ENCODE peak calls at places on chromosomes 4 and X, in seven cellular contexts. O is suprapubic skin, U is uterus, X is IMR-90, Z is tibial nerve, D is testis, F is HCT116. Y is an unnamed sample.
A peak's percentile ranks its signal among the peaks of the same experiment; 100 is the strongest.

GRCh38 chrX:150968862-150969720 is 14.0 kb upstream of the HMGB3 start:
- DNase-seq in U (no peak), F (no peak), D (no peak), O (no peak), Z (no peak), X (no peak), Y (no peak)

GRCh38 chrX:51420610-51421009 is 75.8 kb downstream of the NUDT11 start:
- DNase-seq in D (peak; percentile 21), X (peak; percentile 45), F (peak; percentile 23), Z (peak; percentile 43), U (no peak), O (no peak), Y (no peak)

GRCh38 chr4:10020871-10021676 is at the start of gene SLC2A9:
- DNase-seq in U (no peak), O (no peak), F (no peak), Z (peak; percentile 32), D (no peak), X (no peak), Y (no peak)

GRCh38 chr4:175509320-175509719 is 302.7 kb downstream of the GPM6A start:
- DNase-seq in D (no peak), O (no peak), U (no peak), Z (no peak), F (peak; percentile 42), X (no peak), Y (no peak)

GRCh38 chrX:150049647-150050046 is 111.4 kb upstream of the EOLA2 start:
- DNase-seq in U (no peak), D (peak; percentile 14), X (peak; percentile 54), O (no peak), Z (no peak), F (no peak), Y (no peak)

GRCh38 chrX:154991039-154991438 is 31.5 kb downstream of the F8 start:
- DNase-seq in O (no peak), D (no peak), U (no peak), Z (no peak), X (no peak), F (no peak), Y (no peak)

GRCh38 chr4:139367421-139368090 is 65.3 kb upstream of the NDUFC1 start:
- DNase-seq in F (no peak), Z (no peak), O (no peak), U (no peak), X (peak; percentile 81), D (peak; percentile 46), Y (no peak)

GRCh38 chrX:102950908-102951866 is 14.1 kb downstream of the RAB40AL start:
- DNase-seq in Z (peak; percentile 63), F (peak; percentile 23), X (peak; percentile 27), U (no peak), D (peak; percentile 73), O (no peak), Y (no peak)

GRCh38 chrX:149903889-149904748 is 23.1 kb downstream of the MAGEA8 start:
- DNase-seq in F (no peak), O (no peak), D (no peak), U (no peak), X (peak; percentile 6), Z (no peak), Y (no peak)

GRCh38 chr4:19728773-19729172 is 522.9 kb upstream of the SLIT2 start:
- DNase-seq in U (no peak), D (no peak), F (no peak), Z (no peak), X (peak; percentile 58), O (no peak), Y (no peak)

GRCh38 chr4:47926667-47927258 is 12.4 kb upstream of the NFXL1 start:
- DNase-seq in U (peak; percentile 29), O (no peak), F (peak; percentile 43), Z (peak; percentile 48), D (peak; percentile 74), X (peak; percentile 47), Y (no peak)

GRCh38 chr4:116387942-116388474 is 697.4 kb downstream of the TRAM1L1 start:
- DNase-seq in X (no peak), Z (no peak), U (no peak), D (no peak), O (no peak), F (no peak), Y (no peak)

GRCh38 chr4:7769936-7770674 is 169.6 kb downstream of the AFAP1 start:
- DNase-seq in Z (no peak), F (no peak), D (peak; percentile 53), U (no peak), O (no peak), X (peak; percentile 25), Y (no peak)

GRCh38 chr4:42927946-42928345 is 35.4 kb downstream of the GRXCR1 start:
- DNase-seq in O (no peak), U (no peak), X (no peak), D (no peak), F (no peak), Z (no peak), Y (no peak)

GRCh38 chr4:163484906-163485305 is 9.6 kb upstream of the TMA16 start:
- DNase-seq in F (peak; percentile 50), Z (peak; percentile 62), O (no peak), X (peak; percentile 51), U (no peak), D (peak; percentile 67), Y (no peak)

GRCh38 chr4:40228497-40229365 is 31.9 kb downstream of the RHOH start:
- DNase-seq in O (no peak), D (no peak), F (no peak), X (no peak), U (no peak), Z (no peak), Y (no peak)

GRCh38 chr4:159856451-159856850 is 753.6 kb downstream of the RAPGEF2 start:
- DNase-seq in F (no peak), Z (no peak), O (no peak), U (no peak), D (no peak), X (no peak), Y (no peak)

GRCh38 chrX:15143050-15143824 is 126.6 kb downstream of the ASB9 start:
- DNase-seq in O (no peak), Z (peak; percentile 56), F (peak; percentile 34), D (peak; percentile 61), U (peak; percentile 22), X (peak; percentile 45), Y (no peak)

GRCh38 chr4:83921124-83921523 is 385.2 kb downstream of the GPAT3 start:
- DNase-seq in F (no peak), D (no peak), U (no peak), O (no peak), Z (no peak), X (no peak), Y (no peak)

GRCh38 chr4:47330856-47331255 is 132.6 kb downstream of the COMMD8 start:
- DNase-seq in X (no peak), U (no peak), D (no peak), Z (no peak), F (no peak), O (no peak), Y (no peak)

GRCh38 chr4:185811509-185812364 is at the start of gene SORBS2:
- DNase-seq in Z (no peak), U (no peak), F (no peak), D (peak; percentile 80), O (no peak), X (peak; percentile 25), Y (no peak)

GRCh38 chr4:148574502-148574901 is 132.3 kb upstream of the NR3C2 start:
- DNase-seq in F (no peak), X (peak; percentile 72), U (no peak), D (no peak), Z (no peak), O (no peak), Y (no peak)

DNA sequence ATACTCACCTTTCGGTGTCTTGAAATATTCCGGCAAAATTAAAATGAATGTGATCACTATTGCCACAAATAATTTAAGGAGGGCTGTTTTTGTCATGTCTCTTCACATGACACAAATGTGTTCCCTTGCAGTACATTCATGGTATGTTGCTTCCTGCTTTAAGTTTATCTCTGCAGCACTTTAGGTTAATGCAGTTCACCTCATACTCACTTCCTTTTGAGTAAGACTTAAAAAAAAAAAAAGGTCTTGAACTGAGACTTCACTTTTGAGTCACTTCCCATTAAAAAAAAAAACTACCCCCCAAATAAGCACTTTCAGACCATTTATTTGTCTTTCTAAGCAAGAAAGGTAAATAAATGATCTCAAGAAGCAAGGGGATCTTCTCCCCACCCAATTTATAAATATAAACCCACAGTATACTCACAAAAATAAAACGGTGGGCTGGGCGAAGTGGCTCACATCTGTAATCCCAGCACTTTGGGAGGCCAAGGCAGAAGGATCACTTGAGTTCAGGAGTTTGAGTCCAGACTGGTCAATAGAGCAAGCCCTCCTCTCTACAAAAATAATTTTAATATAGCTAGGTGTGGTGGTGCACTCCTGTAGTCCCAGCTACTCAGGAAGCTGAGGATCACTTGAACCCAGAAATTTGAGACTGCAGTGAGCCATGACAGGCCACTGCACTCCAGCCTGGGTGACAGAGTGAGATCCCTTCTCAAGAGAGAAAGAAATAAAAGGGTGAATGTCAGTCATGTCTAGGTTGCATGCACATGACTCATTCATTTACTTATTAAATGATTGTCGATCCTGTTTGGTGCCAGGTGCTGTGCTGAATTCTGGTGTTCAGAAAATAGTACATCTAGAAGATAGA is at the start of gene TMEM156:
- DNase-seq in Z (no peak), U (no peak), X (peak; percentile 80), D (no peak), F (no peak), O (no peak), Y (no peak)
- TF ChIP-seq POLR2A in Z (no peak), U (no peak), X (no peak), D (no peak), F (no peak), O (no peak), Y (peak; percentile 54)

GRCh38 chrX:10109695-10110094 is 47.1 kb upstream of the CLCN4 start:
- DNase-seq in D (peak; percentile 64), Z (no peak), U (peak; percentile 76), X (no peak), F (no peak), O (no peak), Y (no peak)
- H3K4me1 ChIP-seq in D (peaks cover 24% of the 10 kb centered on the region), Z (no peaks in the 10 kb centered on the region), U (no peaks in the 10 kb centered on the region), X (peaks cover 2% of the 10 kb centered on the region), F (no peaks in the 10 kb centered on the region), O (peaks cover 34% of the 10 kb centered on the region), Y (no peaks in the 10 kb centered on the region)

GRCh38 chrX:129682979-129683378 is 28.2 kb upstream of the APLN start:
- DNase-seq in O (no peak), Z (no peak), F (no peak), U (no peak), D (no peak), X (no peak), Y (no peak)

GRCh38 chrX:129686422-129686948 is 31.7 kb upstream of the APLN start:
- DNase-seq in U (peak; percentile 55), O (no peak), D (peak; percentile 70), X (peak; percentile 5), F (no peak), Z (peak; percentile 8), Y (no peak)

GRCh38 chrX:129690435-129690834 is 35.7 kb upstream of the APLN start:
- DNase-seq in D (no peak), O (no peak), X (peak; percentile 12), Z (peak; percentile 7), U (no peak), F (no peak), Y (no peak)

GRCh38 chrX:129689881-129690280 is 35.1 kb upstream of the APLN start:
- DNase-seq in X (no peak), D (no peak), O (no peak), Z (no peak), F (no peak), U (no peak), Y (no peak)

GRCh38 chrX:129688097-129688496 is 33.3 kb upstream of the APLN start:
- DNase-seq in U (no peak), Z (no peak), D (no peak), X (no peak), F (no peak), O (no peak), Y (no peak)
- TF ChIP-seq POLR2A in U (no peak), Z (no peak), D (no peak), X (no peak), F (no peak), O (no peak), Y (no peak)

GRCh38 chrX:113986427-113986826 is 597.5 kb upstream of the HTR2C start:
- DNase-seq in U (no peak), F (no peak), X (no peak), Z (no peak), O (no peak), D (no peak), Y (no peak)
- H3K4me1 ChIP-seq in U (no peaks in the 10 kb centered on the region), F (peaks cover 5% of the 10 kb centered on the region), X (no peaks in the 10 kb centered on the region), Z (no peaks in the 10 kb centered on the region), O (no peaks in the 10 kb centered on the region), D (no peaks in the 10 kb centered on the region), Y (no peaks in the 10 kb centered on the region)